ENCODE peak calls at places on chromosomes 13 and 19, in eight cellular contexts. W is AG09309; V is choroid plexus epithelial cell; Y is CD8-positive, alpha-beta T cell; F is heart right ventricle; Z is lower leg skin; U is ascending aorta; P is tibial nerve. X is an unnamed sample.

GRCh38 chr13:99746857-99747710 is 224.5 kb downstream of the ZIC5 start:
- DNase-seq in U (no peak), F (no peak), Z (no peak), Y (no peak), V (no peak), P (no peak), W (no peak), X (no peak)

GRCh38 chr13:114286808-114287207 is 5.4 kb downstream of the UPF3A start:
- DNase-seq in P (no peak), F (no peak), W (no peak), V (peak), Z (no peak), Y (no peak), U (no peak), X (no peak)

GRCh38 chr13:40624338-40624737 is 42.1 kb downstream of the FOXO1 start:
- DNase-seq in W (peak), Z (peak), Y (peak), P (no peak), F (no peak), U (no peak), V (peak), X (no peak)

GRCh38 chr19:54190942-54191670 is at the start of gene TSEN34:
- DNase-seq in Y (peak), F (no peak), U (peak), P (peak), V (peak), W (no peak), Z (peak), X (peak)

GRCh38 chr19:19120308-19121156 is 17.7 kb downstream of the TMEM161A start:
- DNase-seq in Y (no peak), P (no peak), F (no peak), W (no peak), Z (no peak), V (peak), U (no peak), X (peak)

GRCh38 chr13:46559272-46559805 is 6.4 kb downstream of the LRCH1 start:
- DNase-seq in U (no peak), P (no peak), F (no peak), Z (no peak), V (no peak), Y (no peak), W (no peak), X (no peak)

GRCh38 chr13:113114511-113115362 is 7.9 kb upstream of the F10 start:
- DNase-seq in F (no peak), Y (no peak), P (no peak), Z (no peak), U (peak), V (no peak), W (no peak), X (no peak)

GRCh38 chr19:55173717-55174409 is 6.2 kb downstream of the SYT5 start:
- DNase-seq in Z (no peak), P (no peak), Y (no peak), F (peak), W (peak), V (peak), U (no peak), X (no peak)

GRCh38 chr19:18029617-18030338 is 21.8 kb downstream of the ARRDC2 start:
- DNase-seq in F (no peak), U (no peak), W (no peak), Y (no peak), V (no peak), P (no peak), Z (no peak), X (no peak)

GRCh38 chr13:99414048-99414995 is 87.0 kb upstream of the TM9SF2 start:
- DNase-seq in Z (no peak), U (peak), V (no peak), F (no peak), Y (no peak), P (no peak), W (no peak), X (no peak)

GRCh38 chr13:50386527-50387123 is 371.4 kb downstream of the KCNRG start:
- DNase-seq in U (no peak), P (no peak), Z (no peak), W (peak), F (no peak), V (peak), Y (no peak), X (no peak)

GRCh38 chr19:4977299-4978174 is 8.6 kb downstream of the KDM4B start:
- DNase-seq in Z (no peak), F (no peak), V (peak), P (no peak), U (no peak), W (peak), Y (no peak), X (no peak)

GRCh38 chr19:41531438-41532311 is 44.3 kb upstream of the CEACAM21 start:
- DNase-seq in P (peak), F (peak), Y (peak), V (peak), U (peak), W (no peak), Z (peak), X (peak)

GRCh38 chr13:112849500-112849899 is 119.5 kb upstream of the MCF2L start:
- DNase-seq in W (no peak), F (no peak), Z (no peak), P (no peak), Y (no peak), U (no peak), V (peak), X (peak)

GRCh38 chr13:56457535-56458200 is 683.0 kb upstream of the PRR20A start:
- DNase-seq in U (no peak), W (no peak), F (no peak), P (no peak), V (no peak), Z (no peak), Y (no peak), X (no peak)

GRCh38 chr13:28707629-28708427 is 10.9 kb downstream of the SLC46A3 start:
- DNase-seq in P (no peak), Z (no peak), U (no peak), Y (no peak), V (peak), W (peak), F (no peak), X (no peak)

GRCh38 chr19:10074153-10074552 is 12.0 kb upstream of the SHFL start:
- DNase-seq in P (no peak), W (no peak), U (no peak), F (no peak), Y (peak), Z (no peak), V (peak), X (peak)

GRCh38 chr13:44211286-44211685 is 162.3 kb upstream of the SERP2 start:
- DNase-seq in Z (no peak), W (no peak), V (no peak), F (no peak), Y (no peak), P (no peak), U (no peak), X (no peak)

GRCh38 chr19:10332158-10332964 is 968 bp downstream of the RAVER1 start:
- DNase-seq in V (no peak), Z (no peak), F (no peak), U (no peak), Y (no peak), W (no peak), P (no peak), X (no peak)

GRCh38 chr13:52001120-52001731 is 10.0 kb downstream of the ATP7B start:
- DNase-seq in P (no peak), Y (no peak), F (no peak), V (peak), Z (no peak), U (no peak), W (peak), X (peak)

GRCh38 chr13:49348748-49349147 is 95.1 kb downstream of the CAB39L start:
- DNase-seq in U (no peak), Y (no peak), W (no peak), P (no peak), V (no peak), Z (no peak), F (no peak), X (no peak)

GRCh38 chr13:93217701-93218100 is 8.9 kb upstream of the GPC6 start:
- DNase-seq in W (no peak), F (no peak), Z (no peak), V (peak), Y (no peak), U (no peak), P (no peak), X (no peak)

GRCh38 chr19:35040826-35041547 is 534 bp upstream of the HPN start:
- DNase-seq in V (peak), F (peak), P (peak), Z (peak), U (peak), W (no peak), Y (peak), X (no peak)

DNA sequence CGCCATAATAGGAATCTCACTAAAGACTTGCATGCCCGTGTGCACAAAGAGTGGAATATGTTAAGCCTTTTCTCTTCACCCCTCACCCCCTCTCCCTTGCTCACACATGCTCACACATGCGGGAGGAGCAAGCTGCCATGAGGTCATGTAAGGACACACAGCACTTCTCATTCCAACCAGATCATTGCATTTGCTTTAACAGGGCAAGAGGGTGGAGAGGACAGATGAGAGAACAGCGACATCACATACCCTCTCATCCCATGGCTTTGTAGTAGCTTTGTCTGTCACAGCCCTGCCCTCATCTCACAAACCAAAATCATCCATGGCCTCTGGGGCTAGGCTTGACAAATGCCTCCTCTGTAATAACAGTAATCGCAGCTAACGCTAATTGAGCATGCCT is 145.6 kb upstream of the FRY start:
- DNase-seq in V (peak), P (no peak), U (no peak), Y (no peak), Z (no peak), F (peak), W (no peak), X (no peak)
- H3K4me3 ChIP-seq in V (no peak), P (no peak), U (no peak), Y (no peak), Z (no peak), F (no peak), W (no peak), X (no peak)

GRCh38 chr19:342801-343421 is 1.7 kb downstream of the MIER2 start:
- DNase-seq in Z (peak), P (peak), V (peak), Y (no peak), W (peak), F (peak), U (peak), X (no peak)

GRCh38 chr19:343451-343931 is 1.1 kb downstream of the MIER2 start:
- DNase-seq in U (no peak), F (no peak), Z (no peak), V (peak), P (no peak), Y (no peak), W (no peak), X (no peak)

GRCh38 chr19:343941-344624 is 513 bp downstream of the MIER2 start:
- DNase-seq in F (no peak), W (no peak), V (peak), Y (peak), P (no peak), U (no peak), Z (no peak), X (no peak)

GRCh38 chr19:344625-345319 is at the start of gene MIER2:
- DNase-seq in W (no peak), U (peak), P (peak), V (peak), Z (peak), F (peak), Y (peak), X (peak)

DNA sequence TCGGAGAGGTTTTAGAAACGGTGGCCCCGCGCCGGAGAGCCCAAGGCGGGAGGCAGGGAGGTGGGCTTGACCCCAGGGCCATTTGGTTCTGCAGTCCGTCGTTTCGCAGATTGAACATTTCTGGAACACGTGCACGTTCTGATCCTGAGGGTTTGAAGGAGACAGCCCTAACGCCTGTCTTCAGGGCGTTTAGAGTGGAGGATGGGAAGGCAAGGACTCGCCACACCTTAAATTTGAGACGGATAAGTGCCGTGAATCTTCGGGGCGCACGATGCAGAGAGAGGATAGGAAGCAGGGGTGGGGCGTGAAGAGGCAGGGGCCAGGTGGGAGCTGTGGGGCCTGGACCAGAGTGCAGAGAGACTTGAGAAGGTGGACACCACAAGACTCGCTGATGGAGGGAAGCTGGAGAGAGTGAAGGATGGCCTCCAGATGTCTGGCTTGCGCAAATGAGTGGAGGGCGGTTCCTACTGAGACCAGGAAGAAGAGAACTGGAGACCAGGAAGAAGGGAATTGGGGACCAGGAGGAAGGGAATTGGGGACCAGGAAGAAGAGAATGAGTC is 804 bp upstream of the MIER2 start:
- DNase-seq in V (no peak), W (no peak), F (no peak), Y (no peak), Z (no peak), P (no peak), U (no peak), X (no peak)
- H3K4me3 ChIP-seq in V (no peak), W (no peak), F (peak), Y (peak), Z (peak), P (no peak), U (peak), X (peak)

GRCh38 chr13:107865643-107866006 is 349.7 kb downstream of the LIG4 start:
- DNase-seq in Z (no peak), U (no peak), F (no peak), V (peak), P (no peak), Y (no peak), W (no peak), X (no peak)
- H3K4me3 ChIP-seq in Z (no peak), U (peak), F (peak), V (peak), P (no peak), Y (no peak), W (peak), X (no peak)

GRCh38 chr19:48715276-48715675 is 4.2 kb downstream of the MAMSTR start:
- DNase-seq in U (no peak), V (no peak), Y (no peak), P (no peak), Z (no peak), F (peak), W (no peak), X (no peak)
- H3K4me3 ChIP-seq in U (no peak), V (no peak), Y (no peak), P (peak), Z (no peak), F (peak), W (peak), X (no peak)

GRCh38 chr19:1066748-1067340 is at the start of gene ARHGAP45:
- DNase-seq in W (no peak), P (no peak), Z (no peak), F (no peak), U (no peak), Y (peak), V (no peak), X (peak)
- H3K4me3 ChIP-seq in W (no peak), P (peak), Z (peak), F (peak), U (peak), Y (peak), V (peak), X (peak)

GRCh38 chr19:45815501-45816216 is 551 bp upstream of the RSPH6A start:
- DNase-seq in V (no peak), U (no peak), F (peak), P (no peak), Y (no peak), W (no peak), Z (no peak), X (no peak)

GRCh38 chr19:45817725-45818301 is 2.7 kb upstream of the RSPH6A start:
- DNase-seq in Z (no peak), Y (no peak), F (no peak), W (no peak), P (no peak), U (no peak), V (no peak), X (no peak)

GRCh38 chr19:45814851-45815481 is at the start of gene RSPH6A:
- DNase-seq in W (no peak), F (no peak), Y (no peak), V (no peak), U (no peak), Z (no peak), P (no peak), X (no peak)

GRCh38 chr19:45816236-45817009 is 1.3 kb upstream of the RSPH6A start:
- DNase-seq in U (no peak), Y (no peak), F (no peak), P (no peak), W (no peak), Z (no peak), V (no peak), X (no peak)

DNA sequence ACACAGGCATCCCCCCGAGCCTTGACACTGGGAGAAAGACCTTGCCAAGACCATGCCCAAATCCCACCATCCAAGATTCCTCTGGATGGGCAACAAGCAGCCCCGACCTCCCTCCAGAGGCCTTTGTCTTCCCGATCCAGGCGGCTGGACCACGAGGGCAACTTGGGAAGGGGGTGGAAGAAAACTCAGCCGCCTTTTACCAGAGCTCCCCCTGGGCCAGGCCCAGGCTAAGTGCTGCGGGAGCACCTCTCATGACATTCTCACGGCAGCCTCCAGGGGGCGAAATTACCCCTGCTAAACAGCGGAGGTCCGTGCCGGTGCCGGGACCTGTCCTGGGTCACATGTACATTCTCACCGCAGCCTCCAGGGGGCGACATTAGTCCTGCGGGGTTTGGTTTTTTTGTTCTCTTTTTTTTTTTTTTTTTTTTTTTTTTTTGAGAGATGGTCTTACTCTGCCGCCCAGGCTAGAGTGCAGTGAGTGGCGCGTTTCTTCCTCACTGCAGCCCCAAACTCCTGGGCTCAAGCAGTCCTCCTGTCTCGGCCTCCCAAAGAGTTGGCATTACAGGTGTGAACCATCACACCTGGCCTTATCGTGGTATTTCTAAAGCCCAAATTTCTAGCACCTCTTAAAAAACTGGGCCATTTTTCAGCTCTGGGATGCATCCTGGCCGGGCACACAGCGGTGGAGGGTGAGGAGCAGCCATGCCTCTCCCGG is 2.1 kb upstream of the RSPH6A start:
- DNase-seq in U (peak), F (peak), V (peak), P (peak), Y (peak), Z (peak), W (peak), X (peak)
- H3K4me3 ChIP-seq in U (no peak), F (no peak), V (no peak), P (no peak), Y (no peak), Z (no peak), W (no peak), X (no peak)

DNA sequence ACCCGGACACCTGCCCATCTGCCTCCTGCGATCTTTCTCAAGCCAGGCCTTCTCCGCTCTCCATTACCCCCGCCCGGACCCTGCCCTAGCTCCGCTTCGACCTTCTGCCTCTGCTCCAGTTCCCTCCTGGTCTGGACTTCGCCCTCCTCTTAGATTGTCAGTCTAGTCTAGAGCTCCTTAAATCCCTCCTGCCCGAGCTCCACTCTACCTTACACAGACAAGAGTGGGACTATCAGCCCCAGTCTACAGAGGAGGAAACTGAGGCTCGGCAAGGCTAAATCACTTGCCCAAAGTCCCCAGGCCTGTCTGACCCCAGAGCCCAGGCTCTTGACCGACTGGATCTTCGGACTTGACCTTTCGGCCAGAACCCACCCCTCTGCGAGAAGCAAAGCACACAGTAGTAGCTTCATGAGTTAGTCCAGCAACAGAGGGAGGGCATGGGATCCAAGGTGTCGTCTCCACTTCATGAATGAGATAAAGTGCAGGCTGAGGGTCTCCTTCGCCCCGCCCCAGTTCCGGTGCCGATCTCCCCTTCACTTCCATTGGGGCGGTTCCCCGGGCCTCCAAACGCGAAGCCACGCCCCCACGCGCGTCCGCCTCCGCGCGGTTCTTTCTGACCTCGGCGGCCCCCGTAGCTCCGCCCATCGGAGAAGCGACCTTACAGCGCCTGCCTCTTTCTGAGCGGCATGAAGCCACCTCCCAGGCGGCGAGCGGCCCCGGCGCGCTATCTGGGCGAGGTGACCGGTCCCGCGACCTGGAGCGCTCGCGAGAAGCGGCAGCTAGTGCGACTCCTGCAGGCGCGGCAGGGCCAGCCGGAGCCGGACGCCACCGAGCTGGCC is at the start of gene SNAPC2:
- DNase-seq in W (peak), Z (peak), U (peak), F (peak), Y (peak), P (peak), V (peak), X (peak)
- H3K4me3 ChIP-seq in W (peak), Z (peak), U (peak), F (peak), Y (peak), P (peak), V (peak), X (peak)

GRCh38 chr13:22915442-22916082 is 265.2 kb upstream of the SGCG start:
- DNase-seq in V (peak), W (no peak), U (no peak), Z (peak), Y (no peak), P (no peak), F (no peak), X (peak)
- H3K4me3 ChIP-seq in V (peak), W (peak), U (peak), Z (peak), Y (no peak), P (peak), F (peak), X (peak)